ENCODE peak calls at places on chromosome 13, in ten cellular contexts. O is naive thymus-derived CD4-positive, alpha-beta T cell; S is AG04450; C is GM06990; Z is brain microvascular endothelial cell; V is right atrium auricular region; K is BJ; N is coronary artery; T is aorta; P is fibroblast of lung. X is an unnamed sample.

GRCh38 chr13:38566526-38566925 is 120.4 kb upstream of the FREM2 start:
- DNase-seq in O (no peak), C (no peak), P (no peak), V (no peak), T (no peak), K (no peak), N (no peak), Z (no peak), S (no peak), X (no peak)

GRCh38 chr13:34247596-34247995 is 429.6 kb downstream of the RFC3 start:
- DNase-seq in P (no peak), T (no peak), N (no peak), O (no peak), V (no peak), Z (no peak), K (no peak), S (no peak), C (no peak), X (no peak)

GRCh38 chr13:32553720-32554119 is 15.1 kb upstream of the N4BP2L2 start:
- DNase-seq in O (no peak), K (no peak), V (no peak), T (no peak), S (no peak), P (no peak), N (no peak), Z (no peak), C (no peak), X (no peak)

GRCh38 chr13:94658926-94659649 is 53.3 kb downstream of the SOX21 start:
- DNase-seq in S (no peak), Z (no peak), N (no peak), T (no peak), V (no peak), K (no peak), C (no peak), O (no peak), P (no peak), X (no peak)

GRCh38 chr13:45773236-45773635 is 71.1 kb downstream of the CBY2 start:
- DNase-seq in C (no peak), K (peak; percentile 1), Z (no peak), T (no peak), O (no peak), N (no peak), P (peak; percentile 20), S (peak; percentile 10), V (no peak), X (no peak)

GRCh38 chr13:51923983-51924539 is 62.3 kb downstream of the CCDC70 start:
- DNase-seq in C (no peak), N (peak; percentile 38), Z (no peak), K (no peak), T (no peak), P (no peak), V (no peak), O (no peak), S (no peak), X (no peak)

GRCh38 chr13:66313408-66313807 is 916.7 kb downstream of the PCDH9 start:
- DNase-seq in K (peak; percentile 14), C (no peak), N (no peak), S (no peak), Z (peak; percentile 74), V (no peak), P (peak; percentile 26), O (no peak), T (no peak), X (no peak)

GRCh38 chr13:35165205-35165604 is 223.1 kb downstream of the NBEA start:
- DNase-seq in Z (no peak), P (no peak), V (no peak), N (no peak), O (no peak), K (no peak), C (no peak), S (no peak), T (no peak), X (no peak)

GRCh38 chr13:75469087-75469486 is 12.9 kb downstream of the TBC1D4 start:
- DNase-seq in T (no peak), S (no peak), O (no peak), V (no peak), Z (no peak), K (no peak), C (no peak), N (no peak), P (no peak), X (no peak)

GRCh38 chr13:95627590-95627989 is 16.9 kb downstream of the DZIP1 start:
- DNase-seq in Z (no peak), S (no peak), T (no peak), K (no peak), V (no peak), C (no peak), P (peak; percentile 58), O (no peak), N (no peak), X (no peak)

GRCh38 chr13:57624565-57625435 is 6.7 kb upstream of the PCDH17 start:
- DNase-seq in Z (peak; percentile 33), V (no peak), P (peak; percentile 78), O (no peak), S (no peak), C (no peak), T (no peak), N (no peak), K (no peak), X (no peak)

GRCh38 chr13:48535791-48536190 is 2.9 kb upstream of the RCBTB2 start:
- DNase-seq in N (no peak), P (no peak), S (no peak), T (no peak), Z (no peak), O (no peak), C (no peak), V (no peak), K (no peak), X (no peak)

GRCh38 chr13:101917475-101917810 is 465.0 kb downstream of the ITGBL1 start:
- DNase-seq in K (no peak), O (no peak), Z (no peak), N (no peak), P (no peak), V (no peak), T (peak; percentile 64), S (no peak), C (no peak), X (no peak)

GRCh38 chr13:47661076-47661475 is 340.0 kb downstream of the SUCLA2 start:
- DNase-seq in K (peak; percentile 58), N (no peak), C (no peak), Z (peak; percentile 83), P (peak; percentile 79), O (no peak), S (peak; percentile 23), V (no peak), T (no peak), X (no peak)

GRCh38 chr13:33351324-33351723 is 65.8 kb upstream of the STARD13 start:
- DNase-seq in P (peak; percentile 50), Z (peak; percentile 62), C (no peak), N (no peak), V (no peak), K (no peak), S (no peak), T (no peak), O (no peak), X (no peak)

GRCh38 chr13:72565893-72566292 is 161.5 kb downstream of the MZT1 start:
- DNase-seq in S (no peak), N (no peak), P (peak; percentile 61), C (no peak), O (no peak), Z (peak; percentile 11), V (no peak), K (no peak), T (no peak), X (no peak)

GRCh38 chr13:28449826-28450773 is 44.8 kb downstream of the FLT1 start:
- DNase-seq in P (no peak), K (peak; percentile 19), V (no peak), S (no peak), C (no peak), N (no peak), T (no peak), O (no peak), Z (no peak), X (no peak)

GRCh38 chr13:108496364-108497215 is 132.8 kb upstream of the MYO16 start:
- DNase-seq in N (no peak), S (no peak), P (peak; percentile 16), K (no peak), V (no peak), Z (no peak), C (no peak), O (no peak), T (no peak), X (no peak)
- H3K4me3 ChIP-seq in N (peak overlapping the region; percentile 66), S (no peak overlapping the region), P (no peak overlapping the region), K (no peak overlapping the region), V (peak overlapping the region; percentile 39), Z (peak overlapping the region; percentile 56), C (no peak overlapping the region), O (peak overlapping the region; percentile 46), T (no peak overlapping the region), X (no peak overlapping the region)

DNA sequence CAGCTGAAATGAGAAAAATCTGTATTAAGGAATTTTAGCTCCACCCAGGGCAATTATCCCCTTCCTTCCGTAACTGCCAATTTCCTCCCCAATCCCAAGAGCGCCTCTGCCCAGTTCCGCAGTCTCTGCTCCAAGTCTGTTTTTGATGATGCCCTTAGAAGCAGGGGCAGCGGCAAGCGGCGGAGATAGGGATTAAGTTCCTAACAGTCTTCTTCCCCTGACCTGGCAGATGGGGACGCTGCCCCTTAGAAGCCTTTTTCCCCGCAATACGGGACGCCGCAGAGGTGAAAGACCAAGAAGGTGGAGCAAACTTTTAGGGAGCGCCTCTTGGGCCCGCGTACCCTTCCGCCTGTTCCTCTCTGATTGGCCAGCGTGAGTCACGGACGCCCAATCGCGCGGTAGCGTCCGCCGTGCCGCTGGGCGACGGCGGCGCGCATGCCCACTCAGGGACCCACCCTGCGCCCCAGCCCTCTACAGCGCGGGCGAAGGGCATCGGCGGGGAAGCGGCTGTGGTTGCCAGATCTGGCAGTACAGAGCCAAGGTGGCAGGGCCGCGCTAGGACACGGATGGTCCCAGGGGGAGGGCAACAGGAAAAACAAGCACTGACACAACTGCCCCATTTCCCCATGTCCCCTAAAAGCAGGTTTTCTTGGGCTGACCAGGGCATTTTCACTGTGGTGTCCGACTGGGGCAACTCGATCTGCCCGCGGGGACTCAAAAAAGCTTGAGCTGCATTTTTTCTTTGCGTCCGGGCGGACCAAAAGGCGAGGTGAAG is 825 bp upstream of the TDRD3 start:
- DNase-seq in O (peak; percentile 85), C (peak; percentile 97), N (peak; percentile 93), V (peak; percentile 91), P (peak; percentile 93), S (peak; percentile 55), K (peak; percentile 62), Z (peak; percentile 84), T (peak; percentile 96), X (peak; percentile 82)
- H3K4me3 ChIP-seq in O (peak overlapping the region; percentile 85), C (peak overlapping the region; percentile 85), N (peak overlapping the region; percentile 79), V (peak overlapping the region; percentile 78), P (peak overlapping the region; percentile 83), S (peak overlapping the region; percentile 87), K (peak overlapping the region; percentile 51), Z (peak overlapping the region; percentile 84), T (peak overlapping the region; percentile 97), X (peak overlapping the region; percentile 91)

GRCh38 chr13:106795847-106796246 is 227.9 kb upstream of the ARGLU1 start:
- DNase-seq in O (no peak), T (no peak), C (no peak), S (no peak), P (no peak), V (no peak), K (no peak), Z (peak; percentile 4), N (no peak), X (no peak)
- H3K4me3 ChIP-seq in O (no peak overlapping the region), T (no peak overlapping the region), C (no peak overlapping the region), S (no peak overlapping the region), P (no peak overlapping the region), V (peak overlapping the region; percentile 7), K (no peak overlapping the region), Z (peak overlapping the region; percentile 35), N (peak overlapping the region; percentile 56), X (no peak overlapping the region)

GRCh38 chr13:50726164-50726563 is 117.3 kb downstream of the DLEU7 start:
- DNase-seq in V (no peak), K (no peak), O (no peak), N (no peak), T (no peak), C (no peak), P (no peak), S (no peak), Z (no peak), X (no peak)
- H3K4me3 ChIP-seq in V (no peak overlapping the region), K (no peak overlapping the region), O (no peak overlapping the region), N (no peak overlapping the region), T (no peak overlapping the region), C (no peak overlapping the region), P (no peak overlapping the region), S (no peak overlapping the region), Z (no peak overlapping the region), X (no peak overlapping the region)

X was measured in ovary.